ENCODE peak calls at places on chromosomes 13 and 19, in six cellular contexts. One of them, this sample, is unnamed.

GRCh38 chr13:78875792-78876580 is 217.0 kb upstream of the OBI1 start:
- DNase-seq in AG09309: no peak
- DNase-seq in breast epithelium: no peak
- DNase-seq in HTR-8/SVneo: no peak
- DNase-seq in GF-D8: no peak
- DNase-seq in body of pancreas: no peak
- DNase-seq in this sample: no peak

GRCh38 chr19:7844951-7845350 is 14.9 kb downstream of the EVI5L start:
- DNase-seq in breast epithelium: no peak
- DNase-seq in HTR-8/SVneo: no peak
- DNase-seq in GF-D8: no peak
- DNase-seq in AG09309: no peak
- DNase-seq in body of pancreas: no peak
- DNase-seq in this sample: no peak

GRCh38 chr19:8512991-8513686 is 828 bp downstream of the ZNF414 start:
- DNase-seq in HTR-8/SVneo: no peak
- DNase-seq in GF-D8: no peak
- DNase-seq in body of pancreas: no peak
- DNase-seq in breast epithelium: no peak
- DNase-seq in AG09309: no peak
- DNase-seq in this sample: no peak

GRCh38 chr19:1000095-1000494 is at the start of gene GRIN3B:
- DNase-seq in body of pancreas: peak; percentile 66
- DNase-seq in GF-D8: no peak
- DNase-seq in breast epithelium: no peak
- DNase-seq in AG09309: no peak
- DNase-seq in HTR-8/SVneo: peak; percentile 82
- DNase-seq in this sample: no peak

GRCh38 chr13:33379597-33379996 is 94.0 kb upstream of the STARD13 start:
- DNase-seq in AG09309: no peak
- DNase-seq in breast epithelium: no peak
- DNase-seq in GF-D8: no peak
- DNase-seq in body of pancreas: peak; percentile 71
- DNase-seq in HTR-8/SVneo: no peak
- DNase-seq in this sample: no peak

GRCh38 chr19:19259741-19260140 is 13.4 kb downstream of the TM6SF2 start:
- DNase-seq in HTR-8/SVneo: peak; percentile 44
- DNase-seq in body of pancreas: no peak
- DNase-seq in GF-D8: no peak
- DNase-seq in AG09309: no peak
- DNase-seq in breast epithelium: no peak
- DNase-seq in this sample: no peak

GRCh38 chr19:48718711-48719231 is 754 bp downstream of the MAMSTR start:
- DNase-seq in HTR-8/SVneo: no peak
- DNase-seq in body of pancreas: no peak
- DNase-seq in breast epithelium: no peak
- DNase-seq in AG09309: no peak
- DNase-seq in GF-D8: no peak
- DNase-seq in this sample: no peak

GRCh38 chr13:113437408-113438010 is 15.8 kb downstream of the ADPRHL1 start:
- DNase-seq in AG09309: no peak
- DNase-seq in body of pancreas: peak; percentile 44
- DNase-seq in GF-D8: no peak
- DNase-seq in breast epithelium: no peak
- DNase-seq in HTR-8/SVneo: no peak
- DNase-seq in this sample: no peak

GRCh38 chr13:95485518-95486144 is 66.9 kb upstream of the CLDN10 start:
- DNase-seq in breast epithelium: no peak
- DNase-seq in body of pancreas: no peak
- DNase-seq in GF-D8: no peak
- DNase-seq in AG09309: no peak
- DNase-seq in HTR-8/SVneo: no peak
- DNase-seq in this sample: no peak

GRCh38 chr13:94065741-94066140 is 413.7 kb downstream of the DCT start:
- DNase-seq in AG09309: no peak
- DNase-seq in GF-D8: no peak
- DNase-seq in body of pancreas: no peak
- DNase-seq in breast epithelium: no peak
- DNase-seq in HTR-8/SVneo: no peak
- DNase-seq in this sample: no peak

GRCh38 chr19:42831221-42832019 is 48.1 kb downstream of the PSG1 start:
- DNase-seq in AG09309: no peak
- DNase-seq in body of pancreas: no peak
- DNase-seq in breast epithelium: no peak
- DNase-seq in HTR-8/SVneo: no peak
- DNase-seq in GF-D8: no peak
- DNase-seq in this sample: no peak

GRCh38 chr19:18675779-18676178 is 7.7 kb upstream of the CRTC1 start:
- DNase-seq in HTR-8/SVneo: no peak
- DNase-seq in body of pancreas: no peak
- DNase-seq in AG09309: no peak
- DNase-seq in breast epithelium: no peak
- DNase-seq in GF-D8: no peak
- DNase-seq in this sample: no peak

GRCh38 chr13:102312841-102313240 is 89.0 kb downstream of the FGF14 start:
- DNase-seq in body of pancreas: no peak
- DNase-seq in AG09309: no peak
- DNase-seq in breast epithelium: no peak
- DNase-seq in GF-D8: no peak
- DNase-seq in HTR-8/SVneo: no peak
- DNase-seq in this sample: no peak

GRCh38 chr19:45564131-45564780 is 20.3 kb downstream of the OPA3 start:
- DNase-seq in body of pancreas: no peak
- DNase-seq in breast epithelium: no peak
- DNase-seq in GF-D8: no peak
- DNase-seq in HTR-8/SVneo: no peak
- DNase-seq in AG09309: no peak
- DNase-seq in this sample: no peak

GRCh38 chr13:59696229-59696628 is 467.5 kb downstream of the DIAPH3 start:
- DNase-seq in breast epithelium: no peak
- DNase-seq in GF-D8: no peak
- DNase-seq in AG09309: no peak
- DNase-seq in body of pancreas: no peak
- DNase-seq in HTR-8/SVneo: no peak
- DNase-seq in this sample: no peak

GRCh38 chr13:112781881-112782361 is 92.1 kb downstream of the ATP11A start:
- DNase-seq in breast epithelium: no peak
- DNase-seq in body of pancreas: peak; percentile 65
- DNase-seq in AG09309: no peak
- DNase-seq in GF-D8: no peak
- DNase-seq in HTR-8/SVneo: no peak
- DNase-seq in this sample: no peak

GRCh38 chr19:15297416-15298224 is 34.7 kb downstream of the BRD4 start:
- DNase-seq in AG09309: peak; percentile 70
- DNase-seq in body of pancreas: peak; percentile 40
- DNase-seq in GF-D8: peak; percentile 22
- DNase-seq in HTR-8/SVneo: no peak
- DNase-seq in breast epithelium: no peak
- DNase-seq in this sample: no peak

GRCh38 chr13:29933401-29933800 is 83.0 kb upstream of the UBL3 start:
- DNase-seq in AG09309: no peak
- DNase-seq in GF-D8: no peak
- DNase-seq in breast epithelium: no peak
- DNase-seq in body of pancreas: no peak
- DNase-seq in HTR-8/SVneo: no peak
- DNase-seq in this sample: no peak

GRCh38 chr19:17755977-17756670 is 4.8 kb downstream of the FCHO1 start:
- DNase-seq in HTR-8/SVneo: no peak
- DNase-seq in breast epithelium: no peak
- DNase-seq in AG09309: no peak
- DNase-seq in GF-D8: no peak
- DNase-seq in body of pancreas: peak; percentile 72
- DNase-seq in this sample: peak; percentile 20

GRCh38 chr13:46035066-46035465 is 17.5 kb downstream of the ZC3H13 start:
- DNase-seq in body of pancreas: no peak
- DNase-seq in AG09309: no peak
- DNase-seq in GF-D8: no peak
- DNase-seq in breast epithelium: no peak
- DNase-seq in HTR-8/SVneo: no peak
- DNase-seq in this sample: peak; percentile 14

GRCh38 chr13:19952850-19953249 is 5.7 kb upstream of the ZMYM2 start:
- DNase-seq in GF-D8: no peak
- DNase-seq in AG09309: no peak
- DNase-seq in body of pancreas: no peak
- DNase-seq in HTR-8/SVneo: no peak
- DNase-seq in breast epithelium: no peak
- DNase-seq in this sample: no peak

GRCh38 chr13:48806522-48806921 is 152.8 kb downstream of the CYSLTR2 start:
- DNase-seq in AG09309: no peak
- DNase-seq in GF-D8: no peak
- DNase-seq in breast epithelium: no peak
- DNase-seq in HTR-8/SVneo: no peak
- DNase-seq in body of pancreas: no peak
- DNase-seq in this sample: no peak

GRCh38 chr19:17737690-17738153 is 13.6 kb upstream of the FCHO1 start:
- DNase-seq in AG09309: no peak
- DNase-seq in HTR-8/SVneo: no peak
- DNase-seq in GF-D8: no peak
- DNase-seq in body of pancreas: no peak
- DNase-seq in breast epithelium: no peak
- DNase-seq in this sample: no peak

GRCh38 chr19:5480427-5480836 is 25.2 kb downstream of the ZNRF4 start:
- DNase-seq in AG09309: no peak
- DNase-seq in GF-D8: no peak
- DNase-seq in breast epithelium: no peak
- DNase-seq in HTR-8/SVneo: peak; percentile 26
- DNase-seq in body of pancreas: peak; percentile 28
- DNase-seq in this sample: no peak

GRCh38 chr13:79492313-79492798 is 11.4 kb downstream of the NDFIP2 start:
- DNase-seq in AG09309: no peak
- DNase-seq in GF-D8: no peak
- DNase-seq in breast epithelium: no peak
- DNase-seq in HTR-8/SVneo: no peak
- DNase-seq in body of pancreas: no peak
- DNase-seq in this sample: no peak

GRCh38 chr13:20193142-20193923 is 595 bp upstream of the GJB2 start:
- DNase-seq in body of pancreas: no peak
- DNase-seq in breast epithelium: no peak
- DNase-seq in HTR-8/SVneo: no peak
- DNase-seq in AG09309: no peak
- DNase-seq in GF-D8: no peak
- DNase-seq in this sample: no peak

GRCh38 chr13:52158629-52159158 is 703 bp downstream of the NEK3 start:
- DNase-seq in HTR-8/SVneo: peak; percentile 12
- DNase-seq in breast epithelium: no peak
- DNase-seq in AG09309: no peak
- DNase-seq in body of pancreas: peak; percentile 29
- DNase-seq in GF-D8: no peak
- DNase-seq in this sample: peak; percentile 1

GRCh38 chr19:35034005-35034502 is 3.8 kb downstream of the SCN1B start:
- DNase-seq in breast epithelium: no peak
- DNase-seq in GF-D8: no peak
- DNase-seq in HTR-8/SVneo: no peak
- DNase-seq in AG09309: no peak
- DNase-seq in body of pancreas: no peak
- DNase-seq in this sample: no peak

GRCh38 chr19:4233282-4233853 is 4.0 kb downstream of the EBI3 start:
- DNase-seq in breast epithelium: no peak
- DNase-seq in AG09309: no peak
- DNase-seq in body of pancreas: peak; percentile 45
- DNase-seq in GF-D8: no peak
- DNase-seq in HTR-8/SVneo: no peak
- DNase-seq in this sample: no peak

GRCh38 chr19:4694211-4694987 is 24.3 kb upstream of the MYDGF start:
- DNase-seq in body of pancreas: no peak
- DNase-seq in AG09309: peak; percentile 87
- DNase-seq in breast epithelium: peak; percentile 92
- DNase-seq in HTR-8/SVneo: peak; percentile 84
- DNase-seq in GF-D8: no peak
- DNase-seq in this sample: no peak

GRCh38 chr13:20672772-20673171 is 30.7 kb upstream of the IL17D start:
- DNase-seq in body of pancreas: no peak
- DNase-seq in HTR-8/SVneo: no peak
- DNase-seq in breast epithelium: no peak
- DNase-seq in AG09309: no peak
- DNase-seq in GF-D8: no peak
- DNase-seq in this sample: no peak

GRCh38 chr19:33465834-33466233 is 55.8 kb downstream of the PEPD start:
- DNase-seq in HTR-8/SVneo: no peak
- DNase-seq in GF-D8: no peak
- DNase-seq in AG09309: no peak
- DNase-seq in breast epithelium: no peak
- DNase-seq in body of pancreas: no peak
- DNase-seq in this sample: no peak

GRCh38 chr13:110390572-110390971 is 83.5 kb downstream of the COL4A2 start:
- DNase-seq in breast epithelium: no peak
- DNase-seq in HTR-8/SVneo: no peak
- DNase-seq in AG09309: no peak
- DNase-seq in body of pancreas: no peak
- DNase-seq in GF-D8: no peak
- DNase-seq in this sample: no peak

GRCh38 chr19:7603919-7604318 is 8.3 kb downstream of the CAMSAP3 start:
- DNase-seq in body of pancreas: no peak
- DNase-seq in breast epithelium: no peak
- DNase-seq in GF-D8: no peak
- DNase-seq in AG09309: no peak
- DNase-seq in HTR-8/SVneo: no peak
- DNase-seq in this sample: no peak

This sample was measured in NCI-H2227 treated with DMSO at 0.1 percent for 48 hours.